ENCODE peak calls at places on chromosomes 12 and 14, in eight cellular contexts. E is MM.1S, I is Calu3, A is AG04449, M is left ventricle myocardium inferior, O is astrocyte of the spinal cord, Z is RWPE2, L is tibial artery. F is an unnamed sample.
A peak's percentile ranks its signal among the peaks of the same experiment; 100 is the strongest.

GRCh38 chr12:71566655-71567054 is 97.0 kb downstream of the ZFC3H1 start:
- DNase-seq in O (no peak), Z (no peak), A (no peak), I (no peak), L (no peak), E (no peak), M (no peak), F (no peak)

GRCh38 chr12:50574621-50575348 is 70.0 kb downstream of the DIP2B start:
- DNase-seq in L (no peak), M (no peak), E (no peak), I (no peak), O (no peak), Z (no peak), A (no peak), F (no peak)

GRCh38 chr12:1724250-1724649 is 33.4 kb downstream of the ADIPOR2 start:
- DNase-seq in M (no peak), Z (no peak), E (no peak), I (no peak), L (no peak), A (no peak), O (no peak), F (no peak)

GRCh38 chr12:39988574-39988973 is 117.3 kb downstream of the SLC2A13 start:
- DNase-seq in I (no peak), Z (no peak), O (no peak), M (no peak), E (no peak), L (no peak), A (no peak), F (no peak)

GRCh38 chr12:71194657-71195056 is 36.9 kb upstream of the TSPAN8 start:
- DNase-seq in L (no peak), A (no peak), Z (no peak), I (no peak), O (no peak), E (no peak), M (no peak), F (no peak)

GRCh38 chr14:91271639-91272038 is 27.1 kb upstream of the GPR68 start:
- DNase-seq in L (no peak), Z (no peak), E (no peak), I (no peak), A (no peak), O (no peak), M (no peak), F (no peak)

GRCh38 chr12:62919827-62920226 is 15.1 kb downstream of the PPM1H start:
- DNase-seq in M (no peak), E (no peak), A (no peak), O (peak; percentile 59), I (peak; percentile 56), L (no peak), Z (no peak), F (no peak)

GRCh38 chr12:26648584-26648983 is 184.4 kb downstream of the ITPR2 start:
- DNase-seq in E (no peak), A (peak; percentile 85), Z (no peak), O (peak; percentile 91), I (peak; percentile 18), M (no peak), L (no peak), F (no peak)

GRCh38 chr12:94615284-94616216 is 34.8 kb downstream of the TMCC3 start:
- DNase-seq in L (no peak), Z (no peak), E (no peak), M (peak; percentile 24), I (peak; percentile 61), O (peak; percentile 35), A (no peak), F (no peak)

GRCh38 chr14:85573406-85573805 is 43.5 kb downstream of the FLRT2 start:
- DNase-seq in L (no peak), E (no peak), I (no peak), Z (no peak), M (no peak), A (no peak), O (no peak), F (no peak)

GRCh38 chr12:6688543-6688999 is 604 bp downstream of the ZNF384 start:
- DNase-seq in M (no peak), I (peak; percentile 30), L (no peak), E (peak; percentile 26), O (no peak), A (no peak), Z (no peak), F (no peak)

GRCh38 chr14:105748204-105748578 is 221.8 kb downstream of the TMEM121 start:
- DNase-seq in M (peak; percentile 29), O (no peak), E (no peak), L (peak; percentile 63), A (no peak), Z (peak; percentile 66), I (peak; percentile 54), F (no peak)

GRCh38 chr14:36988568-36988967 is 183.8 kb downstream of the SLC25A21 start:
- DNase-seq in O (no peak), Z (no peak), I (no peak), E (no peak), M (no peak), A (no peak), L (no peak), F (no peak)

GRCh38 chr12:49553512-49554088 is 14.3 kb downstream of the MCRS1 start:
- DNase-seq in A (no peak), L (no peak), M (no peak), I (peak; percentile 25), E (peak; percentile 65), Z (no peak), O (peak; percentile 17), F (no peak)

GRCh38 chr14:55533960-55534359 is 46.0 kb upstream of the KTN1 start:
- DNase-seq in A (no peak), Z (no peak), M (no peak), I (no peak), E (no peak), L (no peak), O (no peak), F (no peak)

GRCh38 chr12:129049917-129050316 is 196.6 kb downstream of the GLT1D1 start:
- DNase-seq in L (no peak), O (no peak), I (no peak), M (no peak), A (no peak), E (peak; percentile 6), Z (no peak), F (no peak)

GRCh38 chr14:63134801-63135200 is 69.4 kb upstream of the RHOJ start:
- DNase-seq in I (peak; percentile 11), A (no peak), L (no peak), E (no peak), O (peak; percentile 16), M (no peak), Z (no peak), F (no peak)
- TF ChIP-seq CTCF in I (no peak), A (peak; percentile 3), L (no peak), E (peak; percentile 19), O (peak; percentile 45), M (no peak), Z (peak; percentile 75), F (peak; percentile 64)

GRCh38 chr14:75150150-75150549 is 23.3 kb upstream of the NEK9 start:
- DNase-seq in O (no peak), A (no peak), E (no peak), Z (no peak), I (no peak), L (no peak), M (no peak), F (no peak)

GRCh38 chr14:75143761-75144527 is 17.1 kb upstream of the NEK9 start:
- DNase-seq in M (no peak), A (no peak), O (no peak), E (no peak), Z (no peak), I (no peak), L (no peak), F (no peak)

GRCh38 chr14:75144944-75145343 is 18.1 kb upstream of the NEK9 start:
- DNase-seq in O (no peak), L (no peak), E (no peak), M (no peak), Z (no peak), I (no peak), A (no peak), F (no peak)

GRCh38 chr14:75142494-75142893 is 15.6 kb upstream of the NEK9 start:
- DNase-seq in M (no peak), Z (no peak), I (no peak), O (no peak), L (no peak), A (no peak), E (no peak), F (no peak)

GRCh38 chr14:75147423-75148071 is 20.7 kb upstream of the NEK9 start:
- DNase-seq in L (peak; percentile 90), M (peak; percentile 54), E (no peak), A (no peak), O (peak; percentile 89), Z (no peak), I (peak; percentile 73), F (no peak)
- TF ChIP-seq CTCF in L (peak; percentile 25), M (peak; percentile 63), E (no peak), A (peak; percentile 51), O (peak; percentile 68), Z (no peak), I (no peak), F (peak; percentile 81)

DNA sequence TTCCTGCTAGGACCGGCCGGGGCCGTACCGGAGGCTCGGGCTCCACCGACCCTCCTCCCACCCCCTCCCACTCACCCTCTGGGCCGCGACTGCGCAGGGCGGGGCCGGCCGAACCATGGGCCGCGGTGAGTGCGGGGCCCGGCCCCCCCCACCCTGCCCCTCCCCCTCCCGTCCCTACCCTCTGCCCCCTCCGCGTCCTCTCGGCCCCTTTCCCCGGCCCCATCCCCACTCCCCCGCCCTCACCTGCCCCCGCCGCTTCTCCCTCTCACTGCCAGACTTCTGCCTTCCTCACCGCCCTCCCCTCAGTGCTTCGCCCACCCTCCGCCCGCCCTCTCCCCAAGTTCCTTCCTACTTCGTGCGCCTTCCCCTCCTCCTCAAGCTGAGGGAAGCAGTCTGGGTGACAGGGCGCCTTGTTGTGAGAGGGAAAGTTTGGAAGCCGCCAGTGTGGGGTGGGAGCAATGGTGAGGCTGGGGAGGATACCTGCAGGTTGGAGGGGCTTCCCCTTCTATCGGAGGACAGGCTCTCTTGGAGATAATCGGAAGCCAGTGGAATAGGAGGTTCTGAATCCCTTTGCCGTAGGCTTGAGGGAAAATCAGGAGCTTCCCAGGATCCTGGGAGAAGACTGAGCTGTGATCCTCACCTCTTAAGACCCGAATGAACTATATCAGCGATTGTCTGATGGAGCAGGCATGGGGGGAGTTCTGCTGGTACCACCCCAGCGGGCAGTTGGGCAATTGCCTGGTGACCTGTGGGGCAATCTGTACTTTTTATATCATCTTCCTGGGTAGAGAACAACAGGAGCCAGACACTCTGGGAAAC is 472 bp downstream of the MBD6 start:
- DNase-seq in A (no peak), Z (no peak), L (peak; percentile 85), O (peak; percentile 56), M (peak; percentile 67), I (no peak), E (peak; percentile 11), F (no peak)
- TF ChIP-seq CTCF in A (no peak), Z (no peak), L (no peak), O (no peak), M (no peak), I (no peak), E (no peak), F (no peak)

DNA sequence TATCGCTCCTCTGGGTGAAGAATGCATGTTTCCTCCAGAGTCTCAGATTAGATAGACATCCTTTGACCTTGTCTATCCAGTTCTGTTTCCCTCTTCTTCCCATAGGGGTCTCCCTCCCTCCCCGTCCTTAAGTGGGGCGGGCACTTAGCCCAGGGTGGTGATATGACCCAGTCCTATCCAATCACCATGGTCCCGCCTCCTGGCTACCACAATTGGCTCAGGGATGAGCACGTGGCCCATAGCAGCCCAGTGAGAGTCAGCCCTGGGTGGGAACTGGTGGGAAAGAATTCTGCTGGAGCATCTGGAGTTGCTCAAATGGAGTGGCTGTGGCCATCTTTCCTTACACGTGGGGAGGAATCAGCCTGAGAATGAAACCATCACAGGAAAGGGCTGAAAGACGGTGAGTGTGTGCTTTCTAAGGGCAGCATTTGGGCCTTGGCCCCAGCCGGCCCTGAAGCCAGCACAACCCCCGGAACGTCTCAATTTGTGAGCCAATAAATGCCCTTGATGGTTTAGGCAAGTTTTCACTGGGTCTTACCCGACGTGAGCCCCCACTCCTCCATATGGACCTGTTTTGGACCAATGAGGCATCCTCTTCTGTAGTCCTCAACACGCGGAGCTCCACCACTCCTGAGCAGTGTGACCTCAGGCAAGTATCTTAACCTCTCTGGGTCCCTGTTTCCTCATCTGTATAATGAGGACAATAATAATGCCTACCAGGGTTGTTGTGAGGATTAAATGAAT is 14.3 kb upstream of the MLXIP start:
- DNase-seq in Z (peak; percentile 89), E (peak; percentile 63), M (peak; percentile 90), A (peak; percentile 81), I (peak; percentile 66), O (peak; percentile 92), L (peak; percentile 85), F (no peak)
- TF ChIP-seq CTCF in Z (peak; percentile 31), E (peak; percentile 33), M (peak; percentile 48), A (peak; percentile 52), I (peak; percentile 37), O (peak; percentile 54), L (no peak), F (peak; percentile 73)